ENCODE peak calls at places on chromosomes 5 and 9, in five cellular contexts. R is sciatic nerve; V is effector memory CD8-positive, alpha-beta T cell; Q is naive thymus-derived CD8-positive, alpha-beta T cell; N is Ammon's horn. L is an unnamed sample.

GRCh38 chr5:179205277-179205676 is 140.0 kb downstream of the ADAMTS2 start:
- DNase-seq in R (no peak), V (no peak), Q (no peak), N (no peak), L (no peak)

GRCh38 chr5:146647656-146648199 is 131.7 kb upstream of the GPR151 start:
- DNase-seq in R (no peak), V (no peak), Q (no peak), N (peak), L (no peak)

GRCh38 chr5:37665272-37665671 is 174.6 kb downstream of the GDNF start:
- DNase-seq in R (no peak), V (no peak), Q (no peak), N (no peak), L (no peak)

GRCh38 chr9:131185924-131186323 is 60.5 kb downstream of the NUP214 start:
- DNase-seq in R (no peak), V (no peak), Q (no peak), N (no peak), L (no peak)

GRCh38 chr9:127341152-127341551 is 55.8 kb upstream of the SLC2A8 start:
- DNase-seq in R (no peak), V (no peak), Q (no peak), N (no peak), L (no peak)

GRCh38 chr9:99184427-99185327 is 37.1 kb downstream of the ALG2 start:
- DNase-seq in R (peak), V (peak), Q (peak), N (peak), L (peak)

GRCh38 chr5:82150562-82150961 is 127.6 kb downstream of the RPS23 start:
- DNase-seq in R (no peak), V (no peak), Q (no peak), N (peak), L (no peak)

GRCh38 chr9:126915281-126915816 is 767 bp downstream of the RALGPS1 start:
- DNase-seq in R (peak), V (peak), Q (peak), N (peak), L (peak)

GRCh38 chr5:33785571-33785970 is 106.2 kb downstream of the ADAMTS12 start:
- DNase-seq in R (no peak), V (no peak), Q (no peak), N (no peak), L (no peak)

GRCh38 chr5:172178301-172179031 is 9.6 kb downstream of the STK10 start:
- DNase-seq in R (no peak), V (peak), Q (no peak), N (no peak), L (peak)

GRCh38 chr5:62569466-62569865 is 9.2 kb upstream of the LRRC70 start:
- DNase-seq in R (no peak), V (no peak), Q (no peak), N (no peak), L (no peak)

GRCh38 chr5:59036274-59036961 is 453.5 kb downstream of the RAB3C start:
- DNase-seq in R (no peak), V (peak), Q (peak), N (no peak), L (no peak)

GRCh38 chr9:35481347-35481975 is 8.4 kb upstream of the RUSC2 start:
- DNase-seq in R (no peak), V (no peak), Q (no peak), N (peak), L (peak)

GRCh38 chr5:179387151-179388110 is 42.2 kb upstream of the ADAMTS2 start:
- DNase-seq in R (no peak), V (no peak), Q (no peak), N (no peak), L (no peak)

GRCh38 chr5:168365581-168366081 is 74.2 kb downstream of the WWC1 start:
- DNase-seq in R (no peak), V (no peak), Q (no peak), N (peak), L (no peak)

GRCh38 chr5:139181835-139182452 is 16.2 kb downstream of the SIL1 start:
- DNase-seq in R (no peak), V (no peak), Q (no peak), N (no peak), L (no peak)

GRCh38 chr9:69937358-69937757 is 106.3 kb upstream of the MAMDC2 start:
- DNase-seq in R (no peak), V (no peak), Q (no peak), N (no peak), L (no peak)

GRCh38 chr5:45512521-45512920 is 183.7 kb downstream of the HCN1 start:
- DNase-seq in R (no peak), V (no peak), Q (no peak), N (no peak), L (no peak)

GRCh38 chr5:179907570-179908324 is at the start of gene TBC1D9B:
- DNase-seq in R (peak), V (peak), Q (peak), N (peak), L (peak)

GRCh38 chr9:93891050-93891449 is 64.1 kb downstream of the BARX1 start:
- DNase-seq in R (peak), V (no peak), Q (no peak), N (no peak), L (no peak)

GRCh38 chr9:529721-530120 is 311.8 kb upstream of the DMRT1 start:
- DNase-seq in R (no peak), V (no peak), Q (no peak), N (no peak), L (no peak)

GRCh38 chr5:66207800-66208561 is 63.9 kb downstream of the SREK1 start:
- DNase-seq in R (no peak), V (no peak), Q (no peak), N (no peak), L (no peak)

GRCh38 chr5:172793577-172794488 is 22.8 kb upstream of the DUSP1 start:
- DNase-seq in R (peak), V (no peak), Q (no peak), N (no peak), L (no peak)

GRCh38 chr9:37935106-37935505 is 31.2 kb upstream of the SLC25A51 start:
- DNase-seq in R (no peak), V (no peak), Q (no peak), N (no peak), L (no peak)

GRCh38 chr5:171137768-171138540 is 171.1 kb upstream of the TLX3 start:
- DNase-seq in R (no peak), V (no peak), Q (no peak), N (no peak), L (no peak)

GRCh38 chr9:129256959-129257713 is 79.1 kb upstream of the IER5L start:
- DNase-seq in R (no peak), V (no peak), Q (no peak), N (no peak), L (no peak)

GRCh38 chr5:151881626-151882225 is 42.9 kb downstream of the GLRA1 start:
- DNase-seq in R (no peak), V (no peak), Q (no peak), N (no peak), L (no peak)

GRCh38 chr5:77262685-77263084 is 52.2 kb downstream of the PDE8B start:
- DNase-seq in R (no peak), V (no peak), Q (no peak), N (no peak), L (no peak)

GRCh38 chr9:20209421-20210340 is 412.6 kb downstream of the MLLT3 start:
- DNase-seq in R (no peak), V (no peak), Q (peak), N (no peak), L (no peak)

L was measured in NCI-H2107.